ENCODE peak calls at places on chromosomes 4 and X, in seven cellular contexts. G is neural crest cell; I is brain microvascular endothelial cell; D is activated naive CD4-positive, alpha-beta T cell; F is stimulated activated CD4-positive, alpha-beta T cell treated with anti-CD3 and anti-CD28 coated beads, Interleukin-2, amount 100 ng/mL, for 48 hours; H is EH; V is non-pigmented ciliary epithelial cell. T is an unnamed sample.
A peak's percentile ranks its signal among the peaks of the same experiment; 100 is the strongest.

GRCh38 chr4:89914609-89915008 is 20.0 kb downstream of the MMRN1 start:
- DNase-seq in G (no peak), I (no peak), D (no peak), F (no peak), H (no peak), V (no peak), T (no peak)

GRCh38 chr4:19748470-19748869 is 503.2 kb upstream of the SLIT2 start:
- DNase-seq in G (no peak), I (peak; percentile 64), D (no peak), F (no peak), H (peak; percentile 91), V (peak; percentile 44), T (no peak)

GRCh38 chr4:113639311-113639710 is 122.2 kb downstream of the CAMK2D start:
- DNase-seq in G (no peak), I (no peak), D (no peak), F (no peak), H (no peak), V (no peak), T (no peak)

GRCh38 chr4:24975505-24975904 is 55.2 kb downstream of the LGI2 start:
- DNase-seq in G (no peak), I (no peak), D (no peak), F (no peak), H (no peak), V (no peak), T (no peak)

GRCh38 chr4:8547108-8547911 is 32.9 kb upstream of the GPR78 start:
- DNase-seq in G (no peak), I (peak; percentile 71), D (no peak), F (no peak), H (peak; percentile 68), V (no peak), T (no peak)

GRCh38 chrX:109660756-109661155 is 35.8 kb upstream of the KCNE5 start:
- DNase-seq in G (no peak), I (no peak), D (no peak), F (no peak), H (peak; percentile 3), V (no peak), T (no peak)

GRCh38 chrX:34288782-34289181 is 156.7 kb upstream of the FAM47A start:
- DNase-seq in G (no peak), I (peak; percentile 23), D (no peak), F (no peak), H (no peak), V (no peak), T (no peak)

GRCh38 chrX:81411517-81411916 is 209.6 kb downstream of the SH3BGRL start:
- DNase-seq in G (no peak), I (no peak), D (no peak), F (no peak), H (no peak), V (no peak), T (no peak)

GRCh38 chrX:20080277-20080676 is 36.4 kb downstream of the MAP7D2 start:
- DNase-seq in G (no peak), I (no peak), D (no peak), F (no peak), H (no peak), V (no peak), T (no peak)

GRCh38 chr4:84547211-84547610 is 35.7 kb upstream of the CDS1 start:
- DNase-seq in G (no peak), I (no peak), D (no peak), F (no peak), H (no peak), V (no peak), T (no peak)

GRCh38 chr4:27010334-27010940 is 149.8 kb downstream of the STIM2 start:
- DNase-seq in G (peak; percentile 43), I (peak; percentile 67), D (peak; percentile 42), F (peak; percentile 39), H (peak; percentile 71), V (no peak), T (no peak)

GRCh38 chr4:137312257-137312656 is 220.0 kb downstream of the PCDH18 start:
- DNase-seq in G (no peak), I (peak; percentile 53), D (no peak), F (no peak), H (peak; percentile 51), V (no peak), T (no peak)